ENCODE peak calls at places on chromosomes 7 and 10, in four cellular contexts. S, T, P and D are unnamed samples.

GRCh38 chr7:101125989-101126650 is 784 bp upstream of the SERPINE1 start:
- DNase-seq in S (no peak), T (no peak), P (peak; percentile 87), D (no peak)

GRCh38 chr7:156903232-156903909 is 10.4 kb upstream of the LMBR1 start:
- DNase-seq in S (no peak), T (no peak), P (peak; percentile 37), D (no peak)

GRCh38 chr7:40815512-40815911 is 680.7 kb downstream of the SUGCT start:
- DNase-seq in S (no peak), T (no peak), P (no peak), D (no peak)

GRCh38 chr7:38929460-38930171 is 20.6 kb upstream of the VPS41 start:
- DNase-seq in S (no peak), T (peak; percentile 18), P (no peak), D (no peak)

GRCh38 chr7:137363683-137364082 is 20.1 kb upstream of the PTN start:
- DNase-seq in S (no peak), T (no peak), P (no peak), D (no peak)

GRCh38 chr7:79298145-79298760 is 155.2 kb downstream of the MAGI2 start:
- DNase-seq in S (peak; percentile 21), T (peak; percentile 30), P (peak; percentile 25), D (no peak)

GRCh38 chr7:157615101-157615817 is 278.5 kb downstream of the DNAJB6 start:
- DNase-seq in S (no peak), T (no peak), P (no peak), D (peak; percentile 7)

GRCh38 chr10:12252882-12253546 is 57.0 kb downstream of the CDC123 start:
- DNase-seq in S (peak; percentile 56), T (no peak), P (no peak), D (peak; percentile 46)

GRCh38 chr10:120742373-120742772 is 108.8 kb upstream of the WDR11 start:
- DNase-seq in S (no peak), T (no peak), P (no peak), D (no peak)

GRCh38 chr7:114939484-114940097 is 17.7 kb downstream of the MDFIC start:
- DNase-seq in S (no peak), T (no peak), P (no peak), D (no peak)

GRCh38 chr10:17423641-17424186 is 30.7 kb downstream of the ST8SIA6 start:
- DNase-seq in S (no peak), T (no peak), P (no peak), D (no peak)

GRCh38 chr10:58590152-58590551 is 77.5 kb downstream of the BICC1 start:
- DNase-seq in S (no peak), T (no peak), P (no peak), D (no peak)

GRCh38 chr10:74103560-74104248 is 46.9 kb downstream of the AP3M1 start:
- DNase-seq in S (peak; percentile 52), T (no peak), P (no peak), D (no peak)

GRCh38 chr10:35758086-35758485 is 116.0 kb upstream of the FZD8 start:
- DNase-seq in S (no peak), T (no peak), P (no peak), D (no peak)

GRCh38 chr10:124043310-124044142 is 49.9 kb downstream of the CHST15 start:
- DNase-seq in S (no peak), T (no peak), P (peak; percentile 97), D (no peak)

GRCh38 chr7:26245150-26245549 is 43.6 kb downstream of the CBX3 start:
- DNase-seq in S (no peak), T (no peak), P (no peak), D (no peak)

GRCh38 chr7:102434039-102434481 is 685 bp downstream of the ORAI2 start:
- DNase-seq in S (no peak), T (peak; percentile 48), P (no peak), D (no peak)

GRCh38 chr7:26574476-26574875 is 282.8 kb downstream of the SNX10 start:
- DNase-seq in S (no peak), T (no peak), P (no peak), D (no peak)

GRCh38 chr10:49612513-49613159 is 1.2 kb upstream of the CHAT start:
- DNase-seq in S (peak; percentile 49), T (peak; percentile 67), P (peak; percentile 3), D (peak; percentile 84)

GRCh38 chr10:49611815-49612512 is 1.9 kb downstream of the SLC18A3 start:
- DNase-seq in S (no peak), T (no peak), P (no peak), D (peak; percentile 23)

GRCh38 chr10:49614242-49615198 is 683 bp downstream of the CHAT start:
- DNase-seq in S (no peak), T (no peak), P (no peak), D (peak; percentile 32)

GRCh38 chr10:49613882-49614241 is at the start of gene CHAT:
- DNase-seq in S (no peak), T (no peak), P (no peak), D (peak; percentile 17)

GRCh38 chr10:49613160-49613881 is 516 bp upstream of the CHAT start:
- DNase-seq in S (no peak), T (no peak), P (no peak), D (peak; percentile 23)
- TF ChIP-seq ELF4 in S (no peak), T (no peak), P (no peak), D (no peak)

GRCh38 chr7:120033114-120033513 is 239.9 kb upstream of the KCND2 start:
- DNase-seq in S (no peak), T (no peak), P (no peak), D (no peak)

GRCh38 chr7:120023494-120024167 is 249.3 kb upstream of the KCND2 start:
- DNase-seq in S (no peak), T (no peak), P (no peak), D (no peak)

GRCh38 chr7:120030871-120031270 is 242.1 kb upstream of the KCND2 start:
- DNase-seq in S (no peak), T (no peak), P (no peak), D (no peak)

DNA sequence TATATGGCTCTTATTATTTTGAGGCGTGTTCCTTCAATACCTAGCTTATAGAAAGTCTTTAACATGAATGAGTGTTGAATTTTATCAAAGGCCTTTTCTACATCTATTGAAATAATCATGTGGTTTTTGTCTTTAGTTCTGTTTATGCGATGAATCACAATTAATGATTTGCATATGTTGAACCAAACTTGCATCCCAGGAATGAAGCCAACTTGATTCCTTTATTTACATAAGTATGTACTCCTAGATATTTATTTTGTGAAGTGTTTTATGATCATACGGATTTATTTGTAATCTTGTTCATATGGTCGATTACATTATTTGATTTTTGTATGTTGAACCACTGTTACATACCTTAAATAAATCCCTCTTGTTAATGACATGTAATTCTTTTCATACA is 244.3 kb upstream of the KCND2 start:
- DNase-seq in S (no peak), T (no peak), P (no peak), D (no peak)
- TF ChIP-seq ELF4 in S (no peak), T (no peak), P (no peak), D (no peak)

GRCh38 chr7:88539977-88540376 is 219.5 kb upstream of the ZNF804B start:
- DNase-seq in S (no peak), T (no peak), P (no peak), D (no peak)

GRCh38 chr7:88539518-88539917 is 220.0 kb upstream of the ZNF804B start:
- DNase-seq in S (no peak), T (no peak), P (no peak), D (no peak)
- TF ChIP-seq ELF4 in S (no peak), T (no peak), P (no peak), D (no peak)

DNA sequence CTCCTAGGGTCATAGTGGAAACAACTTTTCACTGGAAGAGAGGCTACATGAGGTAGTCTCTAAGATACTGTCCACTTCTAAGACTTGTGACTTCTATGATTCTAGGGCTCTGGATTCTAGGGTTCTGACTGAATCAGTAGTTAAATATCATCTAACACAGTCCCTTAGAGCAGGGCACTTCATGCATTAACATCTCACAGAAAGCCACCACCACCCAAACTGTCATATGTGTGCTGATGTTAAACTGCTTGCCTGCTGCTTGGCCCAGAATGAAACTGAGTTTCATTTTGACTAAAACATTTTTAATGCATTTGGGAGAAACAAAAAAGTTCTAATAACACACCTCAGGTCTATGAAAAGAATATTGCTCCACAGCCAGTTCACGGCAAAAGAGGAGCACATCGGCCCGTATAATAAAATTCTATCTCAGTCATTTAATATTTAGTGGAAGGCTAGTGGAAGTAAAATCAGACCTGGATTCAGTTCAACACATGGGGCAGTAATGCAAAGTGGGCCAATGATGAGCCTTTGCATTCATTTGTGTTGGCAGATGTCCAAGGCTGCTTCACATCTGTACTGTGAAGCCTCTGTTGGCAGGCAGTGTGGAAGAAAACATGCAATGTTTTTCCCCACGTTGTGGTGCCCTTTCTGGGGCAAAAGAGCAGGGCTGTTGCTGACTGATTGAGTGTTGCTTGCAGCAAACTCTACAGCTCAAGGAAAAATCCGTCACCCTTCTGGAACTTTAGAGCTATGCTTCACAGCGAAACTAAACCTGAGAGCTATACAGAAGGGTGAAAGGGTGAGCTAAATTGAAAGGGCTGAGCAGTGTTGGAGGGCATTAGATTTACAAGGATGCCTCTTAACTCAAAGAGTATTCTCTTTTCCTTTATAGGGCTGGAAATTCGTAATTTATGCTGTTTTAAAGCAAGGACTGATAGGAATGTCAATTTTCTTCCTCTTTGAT is 33.5 kb upstream of the AUTS2 start:
- DNase-seq in S (peak; percentile 46), T (no peak), P (peak; percentile 2), D (no peak)
- TF ChIP-seq ELF4 in S (no peak), T (no peak), P (no peak), D (no peak)

GRCh38 chr7:73549176-73549575 is 8.3 kb downstream of the BCL7B start:
- DNase-seq in S (no peak), T (no peak), P (no peak), D (no peak)
- TF ChIP-seq ELF4 in S (no peak), T (no peak), P (no peak), D (no peak)